ENCODE peak calls at places on chromosomes 1 and 21, in five cellular contexts. One of them, this sample, is unnamed.

GRCh38 chr1:194013561-194013960 is 827.1 kb upstream of the B3GALT2 start:
- DNase-seq in HCT116: no peak
- DNase-seq in fibroblast of lung: no peak
- DNase-seq in K562: no peak
- DNase-seq in PC-3: no peak
- DNase-seq in this sample: no peak

GRCh38 chr1:91455334-91455733 is 45.3 kb upstream of the CDC7 start:
- DNase-seq in K562: no peak
- DNase-seq in fibroblast of lung: no peak
- DNase-seq in PC-3: no peak
- DNase-seq in HCT116: no peak
- DNase-seq in this sample: no peak

GRCh38 chr1:92877792-92878191 is 46.0 kb downstream of the RPL5 start:
- DNase-seq in HCT116: no peak
- DNase-seq in fibroblast of lung: peak; percentile 47
- DNase-seq in PC-3: no peak
- DNase-seq in K562: no peak
- DNase-seq in this sample: no peak

GRCh38 chr1:22846453-22846852 is 126.2 kb downstream of the LACTBL1 start:
- DNase-seq in K562: no peak
- DNase-seq in PC-3: no peak
- DNase-seq in HCT116: no peak
- DNase-seq in fibroblast of lung: no peak
- DNase-seq in this sample: no peak

GRCh38 chr1:3359346-3360157 is 94.9 kb upstream of the ARHGEF16 start:
- DNase-seq in K562: no peak
- DNase-seq in fibroblast of lung: no peak
- DNase-seq in HCT116: no peak
- DNase-seq in PC-3: peak; percentile 12
- DNase-seq in this sample: no peak

GRCh38 chr1:85580046-85580411 is 532 bp upstream of the CCN1 start:
- DNase-seq in HCT116: no peak
- DNase-seq in fibroblast of lung: peak; percentile 66
- DNase-seq in PC-3: peak; percentile 79
- DNase-seq in K562: no peak
- DNase-seq in this sample: peak; percentile 57

GRCh38 chr1:239803666-239804228 is 287.9 kb upstream of the FMN2 start:
- DNase-seq in K562: no peak
- DNase-seq in HCT116: no peak
- DNase-seq in PC-3: no peak
- DNase-seq in fibroblast of lung: no peak
- DNase-seq in this sample: no peak

GRCh38 chr1:47969478-47969877 is 27.7 kb downstream of the TRABD2B start:
- DNase-seq in PC-3: no peak
- DNase-seq in fibroblast of lung: no peak
- DNase-seq in HCT116: no peak
- DNase-seq in K562: no peak
- DNase-seq in this sample: no peak

GRCh38 chr1:106995970-106996369 is 60.5 kb upstream of the PRMT6 start:
- DNase-seq in fibroblast of lung: no peak
- DNase-seq in PC-3: no peak
- DNase-seq in HCT116: no peak
- DNase-seq in K562: no peak
- DNase-seq in this sample: no peak

GRCh38 chr1:83717785-83718184 is 281.1 kb downstream of the TTLL7 start:
- DNase-seq in K562: no peak
- DNase-seq in fibroblast of lung: no peak
- DNase-seq in PC-3: no peak
- DNase-seq in HCT116: no peak
- DNase-seq in this sample: no peak

GRCh38 chr1:176462671-176463225 is at the start of gene PAPPA2:
- DNase-seq in fibroblast of lung: no peak
- DNase-seq in K562: no peak
- DNase-seq in PC-3: no peak
- DNase-seq in HCT116: no peak
- DNase-seq in this sample: no peak

GRCh38 chr1:3463013-3463385 is 8.5 kb downstream of the ARHGEF16 start:
- DNase-seq in fibroblast of lung: no peak
- DNase-seq in K562: no peak
- DNase-seq in PC-3: no peak
- DNase-seq in HCT116: no peak
- DNase-seq in this sample: no peak

GRCh38 chr1:18253093-18253492 is 145.5 kb downstream of the IGSF21 start:
- DNase-seq in PC-3: no peak
- DNase-seq in HCT116: no peak
- DNase-seq in K562: no peak
- DNase-seq in fibroblast of lung: no peak
- DNase-seq in this sample: no peak

GRCh38 chr1:7594714-7595295 is 176.3 kb upstream of the VAMP3 start:
- DNase-seq in fibroblast of lung: no peak
- DNase-seq in PC-3: no peak
- DNase-seq in HCT116: no peak
- DNase-seq in K562: no peak
- DNase-seq in this sample: no peak

GRCh38 chr1:74937176-74937575 is 197.0 kb upstream of the LHX8 start:
- DNase-seq in HCT116: no peak
- DNase-seq in K562: no peak
- DNase-seq in fibroblast of lung: no peak
- DNase-seq in PC-3: no peak
- DNase-seq in this sample: peak; percentile 8

GRCh38 chr1:165890684-165891083 is 63.3 kb downstream of the UCK2 start:
- DNase-seq in fibroblast of lung: no peak
- DNase-seq in K562: no peak
- DNase-seq in HCT116: no peak
- DNase-seq in PC-3: no peak
- DNase-seq in this sample: no peak

GRCh38 chr1:21511579-21512522 is 2.6 kb downstream of the ALPL start:
- DNase-seq in PC-3: no peak
- DNase-seq in K562: no peak
- DNase-seq in HCT116: no peak
- DNase-seq in fibroblast of lung: peak; percentile 97
- DNase-seq in this sample: peak; percentile 45

GRCh38 chr1:36175137-36176095 is 19.5 kb downstream of the MAP7D1 start:
- DNase-seq in HCT116: no peak
- DNase-seq in PC-3: no peak
- DNase-seq in K562: no peak
- DNase-seq in fibroblast of lung: peak; percentile 49
- DNase-seq in this sample: no peak

GRCh38 chr1:29966526-29967045 is 730.3 kb downstream of the PTPRU start:
- DNase-seq in fibroblast of lung: no peak
- DNase-seq in HCT116: no peak
- DNase-seq in PC-3: no peak
- DNase-seq in K562: no peak
- DNase-seq in this sample: no peak

GRCh38 chr1:67609572-67609939 is 75.4 kb upstream of the GADD45A start:
- DNase-seq in fibroblast of lung: no peak
- DNase-seq in K562: no peak
- DNase-seq in HCT116: no peak
- DNase-seq in PC-3: no peak
- DNase-seq in this sample: no peak

GRCh38 chr21:31897311-31897710 is 24.5 kb downstream of the HUNK start:
- DNase-seq in K562: no peak
- DNase-seq in PC-3: no peak
- DNase-seq in fibroblast of lung: no peak
- DNase-seq in HCT116: no peak
- DNase-seq in this sample: no peak

GRCh38 chr1:89610457-89610991 is 22.4 kb upstream of the LRRC8C start:
- DNase-seq in K562: no peak
- DNase-seq in PC-3: no peak
- DNase-seq in fibroblast of lung: no peak
- DNase-seq in HCT116: no peak
- DNase-seq in this sample: no peak

GRCh38 chr1:109657970-109658369 is 2.1 kb downstream of the GSTM4 start:
- DNase-seq in HCT116: no peak
- DNase-seq in PC-3: no peak
- DNase-seq in K562: no peak
- DNase-seq in fibroblast of lung: no peak
- DNase-seq in this sample: no peak

GRCh38 chr21:27759091-27759659 is 792.3 kb upstream of the ADAMTS5 start:
- DNase-seq in HCT116: no peak
- DNase-seq in PC-3: peak; percentile 39
- DNase-seq in fibroblast of lung: no peak
- DNase-seq in K562: no peak
- DNase-seq in this sample: peak; percentile 31

GRCh38 chr1:214840366-214840765 is 237.4 kb downstream of the CENPF start:
- DNase-seq in PC-3: no peak
- DNase-seq in HCT116: no peak
- DNase-seq in fibroblast of lung: peak; percentile 67
- DNase-seq in K562: no peak
- DNase-seq in this sample: no peak

GRCh38 chr1:223737342-223737741 is 25.0 kb downstream of the CAPN2 start:
- DNase-seq in PC-3: no peak
- DNase-seq in K562: no peak
- DNase-seq in fibroblast of lung: no peak
- DNase-seq in HCT116: no peak
- DNase-seq in this sample: no peak

GRCh38 chr1:16175610-16176553 is 20.0 kb upstream of the EPHA2 start:
- DNase-seq in K562: peak; percentile 68
- DNase-seq in HCT116: no peak
- DNase-seq in fibroblast of lung: peak; percentile 94
- DNase-seq in PC-3: peak; percentile 90
- DNase-seq in this sample: peak; percentile 88

GRCh38 chr1:164504699-164505098 is 54.3 kb upstream of the PBX1 start:
- DNase-seq in fibroblast of lung: peak; percentile 58
- DNase-seq in PC-3: peak; percentile 40
- DNase-seq in HCT116: no peak
- DNase-seq in K562: no peak
- DNase-seq in this sample: no peak

GRCh38 chr1:93715529-93716126 is 34.0 kb upstream of the BCAR3 start:
- DNase-seq in fibroblast of lung: peak; percentile 36
- DNase-seq in HCT116: no peak
- DNase-seq in PC-3: no peak
- DNase-seq in K562: no peak
- DNase-seq in this sample: no peak

GRCh38 chr1:53688703-53689102 is 50.3 kb downstream of the GLIS1 start:
- DNase-seq in HCT116: no peak
- DNase-seq in K562: no peak
- DNase-seq in fibroblast of lung: no peak
- DNase-seq in PC-3: peak; percentile 36
- DNase-seq in this sample: no peak

GRCh38 chr1:210475806-210476205 is 147.1 kb downstream of the HHAT start:
- DNase-seq in K562: no peak
- DNase-seq in fibroblast of lung: no peak
- DNase-seq in HCT116: no peak
- DNase-seq in PC-3: no peak
- DNase-seq in this sample: no peak

GRCh38 chr1:189779034-189779433 is 698.6 kb downstream of the BRINP3 start:
- DNase-seq in fibroblast of lung: no peak
- DNase-seq in HCT116: no peak
- DNase-seq in K562: no peak
- DNase-seq in PC-3: no peak
- DNase-seq in this sample: no peak

GRCh38 chr1:170253180-170253579 is 107.4 kb downstream of the NTMT2 start:
- DNase-seq in K562: no peak
- DNase-seq in PC-3: no peak
- DNase-seq in fibroblast of lung: no peak
- DNase-seq in HCT116: no peak
- DNase-seq in this sample: no peak

GRCh38 chr1:65230741-65231439 is 78.5 kb upstream of the DNAJC6 start:
- DNase-seq in PC-3: peak; percentile 10
- DNase-seq in fibroblast of lung: no peak
- DNase-seq in HCT116: no peak
- DNase-seq in K562: peak; percentile 56
- DNase-seq in this sample: no peak

GRCh38 chr1:65232402-65233122 is 76.8 kb upstream of the DNAJC6 start:
- DNase-seq in K562: peak; percentile 55
- DNase-seq in HCT116: no peak
- DNase-seq in fibroblast of lung: no peak
- DNase-seq in PC-3: no peak
- DNase-seq in this sample: no peak

GRCh38 chr1:65235867-65236805 is 73.2 kb upstream of the DNAJC6 start:
- DNase-seq in K562: peak; percentile 43
- DNase-seq in PC-3: peak; percentile 72
- DNase-seq in HCT116: peak; percentile 41
- DNase-seq in fibroblast of lung: peak; percentile 54
- DNase-seq in this sample: peak; percentile 27

GRCh38 chr1:65231718-65232330 is 77.5 kb upstream of the DNAJC6 start:
- DNase-seq in PC-3: peak; percentile 12
- DNase-seq in K562: peak; percentile 65
- DNase-seq in HCT116: no peak
- DNase-seq in fibroblast of lung: no peak
- DNase-seq in this sample: no peak

DNA sequence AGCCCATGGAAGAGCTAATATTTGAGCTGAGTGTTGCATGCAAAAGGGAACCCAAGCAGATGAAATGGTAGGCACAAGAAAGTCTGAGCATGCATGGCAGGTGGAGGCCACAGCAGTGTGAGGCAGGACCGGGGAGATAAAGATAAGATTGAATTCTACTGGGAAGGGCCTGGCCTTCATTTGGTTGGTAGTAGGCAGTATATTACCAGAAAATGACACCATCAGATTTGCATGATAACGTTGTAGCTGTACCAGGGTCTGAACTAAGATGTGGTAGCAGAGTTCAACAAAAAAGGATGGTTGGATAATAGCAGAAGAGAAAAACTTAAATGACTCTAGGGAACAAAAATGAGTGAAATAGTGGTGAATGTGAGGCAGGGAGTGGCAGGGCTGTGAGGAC is 75.6 kb upstream of the DNAJC6 start:
- DNase-seq in K562: no peak
- DNase-seq in PC-3: no peak
- DNase-seq in fibroblast of lung: no peak
- DNase-seq in HCT116: no peak
- DNase-seq in this sample: no peak
- H2AFZ ChIP-seq in K562: peak overlapping the region; percentile 7
- H2AFZ ChIP-seq in PC-3: no peak overlapping the region
- H2AFZ ChIP-seq in fibroblast of lung: no peak overlapping the region
- H2AFZ ChIP-seq in HCT116: no peak overlapping the region
- H2AFZ ChIP-seq in this sample: no peak overlapping the region

GRCh38 chr1:117011334-117011733 is 9.8 kb downstream of the CD101 start:
- DNase-seq in K562: no peak
- DNase-seq in HCT116: no peak
- DNase-seq in fibroblast of lung: no peak
- DNase-seq in PC-3: no peak
- DNase-seq in this sample: no peak
- TF ChIP-seq CTCF in K562: peak; percentile 11
- TF ChIP-seq CTCF in HCT116: no peak
- TF ChIP-seq CTCF in fibroblast of lung: no peak
- TF ChIP-seq CTCF in PC-3: no peak
- TF ChIP-seq CTCF in this sample: no peak

GRCh38 chr21:17730782-17731181 is 88.4 kb downstream of the C21orf91 start:
- DNase-seq in K562: no peak
- DNase-seq in HCT116: no peak
- DNase-seq in fibroblast of lung: no peak
- DNase-seq in PC-3: peak; percentile 11
- DNase-seq in this sample: no peak
- H2AFZ ChIP-seq in K562: peak overlapping the region; percentile 14
- H2AFZ ChIP-seq in HCT116: no peak overlapping the region
- H2AFZ ChIP-seq in fibroblast of lung: no peak overlapping the region
- H2AFZ ChIP-seq in PC-3: no peak overlapping the region
- H2AFZ ChIP-seq in this sample: no peak overlapping the region

DNA sequence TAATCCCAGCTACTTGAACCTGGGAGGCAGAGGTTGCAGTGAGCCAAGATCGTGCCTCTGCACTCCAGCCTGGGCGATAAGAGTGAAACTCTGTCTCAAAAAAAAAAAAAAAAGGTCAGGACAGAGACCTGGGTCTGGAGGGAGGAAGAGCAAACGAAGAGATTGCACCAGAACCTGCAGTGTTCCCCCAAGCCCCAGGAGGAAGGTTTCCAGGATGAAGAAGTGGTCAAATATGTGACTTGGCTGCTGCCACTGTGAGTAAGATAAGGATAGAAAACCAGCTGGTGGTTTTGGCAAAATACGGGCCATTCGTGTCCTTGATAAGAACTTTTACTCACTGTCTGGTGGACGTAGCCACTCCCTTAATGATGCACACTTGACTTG is 42.2 kb downstream of the CLDN14 start:
- DNase-seq in HCT116: no peak
- DNase-seq in K562: peak; percentile 43
- DNase-seq in PC-3: peak; percentile 74
- DNase-seq in fibroblast of lung: peak; percentile 57
- DNase-seq in this sample: no peak
- TF ChIP-seq CTCF in HCT116: no peak
- TF ChIP-seq CTCF in K562: no peak
- TF ChIP-seq CTCF in PC-3: no peak
- TF ChIP-seq CTCF in fibroblast of lung: no peak
- TF ChIP-seq CTCF in this sample: no peak

This sample was measured in hepatocyte.